ENCODE peak calls at places on chromosomes 7 and 10, in nine cellular contexts. G is cardiac muscle cell, K is keratinocyte, V is body of pancreas, S is kidney, W is fibroblast of lung, R is iPS DF 6.9, C is DND-41, O is colonic mucosa. Q is an unnamed sample. For H3K9me3, the result is how much of the 10 kb centered on the place peaks cover.

GRCh38 chr10:99528256-99528866 is 4.4 kb upstream of the NKX2-3 start:
- DNase-seq in R (no peak), W (peak), C (no peak), K (no peak), G (no peak), V (no peak), S (no peak), O (no peak), Q (no peak)

GRCh38 chr7:50531401-50531906 is 33.8 kb downstream of the DDC start:
- DNase-seq in W (no peak), S (no peak), K (peak), O (peak), C (no peak), G (no peak), R (no peak), V (peak), Q (no peak)

GRCh38 chr7:76187246-76187645 is 14.4 kb upstream of the SRRM3 start:
- DNase-seq in C (no peak), S (no peak), V (no peak), G (no peak), O (no peak), W (no peak), R (no peak), K (no peak), Q (no peak)

GRCh38 chr7:32948202-32948601 is 9.0 kb upstream of the FKBP9 start:
- DNase-seq in S (no peak), R (no peak), G (no peak), W (no peak), K (no peak), V (no peak), O (no peak), C (peak), Q (no peak)

GRCh38 chr7:87458148-87458547 is 17.3 kb downstream of the ABCB4 start:
- DNase-seq in W (no peak), C (no peak), S (no peak), G (no peak), O (no peak), R (no peak), V (no peak), K (no peak), Q (no peak)

GRCh38 chr10:6595499-6595898 is 15.4 kb upstream of the PRKCQ start:
- DNase-seq in G (no peak), S (no peak), R (no peak), V (no peak), K (no peak), C (no peak), W (no peak), O (no peak), Q (no peak)

GRCh38 chr10:55370021-55370420 is 569.0 kb upstream of the PCDH15 start:
- DNase-seq in K (no peak), O (no peak), R (no peak), S (no peak), G (peak), C (no peak), V (no peak), W (peak), Q (no peak)

GRCh38 chr7:78020131-78020873 is 221.7 kb downstream of the PHTF2 start:
- DNase-seq in K (peak), G (peak), R (no peak), V (peak), S (no peak), W (peak), O (peak), C (peak), Q (peak)

GRCh38 chr7:23804707-23805106 is 94.7 kb downstream of the STK31 start:
- DNase-seq in W (no peak), R (no peak), G (no peak), S (no peak), V (no peak), C (no peak), O (no peak), K (no peak), Q (no peak)

GRCh38 chr7:739455-739963 is 12.4 kb upstream of the PRKAR1B start:
- DNase-seq in C (no peak), O (no peak), K (no peak), V (no peak), G (no peak), R (no peak), W (no peak), S (peak), Q (no peak)

GRCh38 chr10:108877130-108877529 is 1046.2 kb downstream of the XPNPEP1 start:
- DNase-seq in O (no peak), W (no peak), R (no peak), S (no peak), C (no peak), K (no peak), V (no peak), G (no peak), Q (no peak)

GRCh38 chr7:106548491-106548890 is 112.5 kb downstream of the CCDC71L start:
- DNase-seq in W (no peak), G (no peak), O (no peak), C (no peak), S (no peak), V (no peak), K (no peak), R (no peak), Q (no peak)

GRCh38 chr7:90384433-90384832 is 18.8 kb upstream of the CLDN12 start:
- DNase-seq in S (no peak), W (no peak), V (no peak), C (no peak), G (no peak), R (no peak), K (no peak), O (no peak), Q (no peak)

GRCh38 chr10:12717981-12718707 is 283.4 kb downstream of the CCDC3 start:
- DNase-seq in G (peak), O (no peak), K (no peak), W (peak), S (no peak), R (no peak), C (no peak), V (no peak), Q (no peak)

GRCh38 chr10:79137404-79137803 is 68.6 kb downstream of the ZMIZ1 start:
- DNase-seq in R (no peak), V (no peak), G (no peak), S (no peak), C (peak), W (no peak), O (no peak), K (no peak), Q (no peak)

GRCh38 chr10:30701471-30702173 is 72.1 kb upstream of the LYZL2 start:
- DNase-seq in G (peak), V (no peak), K (no peak), W (peak), S (no peak), C (peak), R (no peak), O (peak), Q (peak)

GRCh38 chr7:149750122-149750845 is 23.1 kb downstream of the ZNF467 start:
- DNase-seq in C (no peak), R (no peak), S (no peak), W (no peak), O (no peak), G (no peak), K (no peak), V (no peak), Q (no peak)

GRCh38 chr10:5283305-5284158 is 81.2 kb upstream of the UCN3 start:
- DNase-seq in G (peak), V (peak), S (no peak), O (peak), C (peak), W (peak), R (peak), K (no peak), Q (no peak)

GRCh38 chr10:73625004-73625883 is 16.0 kb downstream of the MYOZ1 start:
- DNase-seq in O (peak), S (no peak), K (no peak), R (no peak), W (peak), V (no peak), G (peak), C (peak), Q (no peak)

GRCh38 chr7:108109216-108109908 is 20.8 kb downstream of the LAMB4 start:
- DNase-seq in G (peak), S (no peak), W (peak), V (peak), K (no peak), R (no peak), O (no peak), C (no peak), Q (no peak)

GRCh38 chr7:44448922-44449321 is 41.5 kb downstream of the NUDCD3 start:
- DNase-seq in K (no peak), V (no peak), S (no peak), R (no peak), G (no peak), W (no peak), C (no peak), O (no peak), Q (no peak)

GRCh38 chr10:97200616-97201015 is 14.9 kb upstream of the SLIT1 start:
- DNase-seq in V (no peak), R (no peak), O (no peak), G (no peak), W (no peak), S (no peak), C (peak), K (no peak), Q (no peak)

GRCh38 chr10:128990986-128991385 is 476.1 kb upstream of the MGMT start:
- DNase-seq in W (no peak), R (no peak), S (no peak), O (no peak), C (no peak), G (no peak), K (no peak), V (no peak), Q (no peak)

GRCh38 chr10:128993443-128993842 is 473.6 kb upstream of the MGMT start:
- DNase-seq in S (no peak), G (no peak), K (no peak), C (no peak), V (no peak), R (no peak), W (no peak), O (no peak), Q (no peak)

GRCh38 chr10:128994598-128995143 is 472.4 kb upstream of the MGMT start:
- DNase-seq in R (no peak), V (no peak), S (no peak), O (no peak), K (no peak), C (no peak), W (no peak), G (no peak), Q (no peak)

GRCh38 chr10:128993911-128994538 is 473.0 kb upstream of the MGMT start:
- DNase-seq in K (no peak), O (no peak), C (no peak), R (no peak), G (no peak), W (no peak), S (no peak), V (no peak), Q (no peak)

GRCh38 chr10:128992770-128993169 is 474.3 kb upstream of the MGMT start:
- DNase-seq in K (no peak), W (no peak), V (no peak), O (no peak), C (no peak), R (no peak), S (no peak), G (no peak), Q (no peak)
- H3K9me3 ChIP-seq in K (under half), W (under half), V (under half), O (under half), C (under half), R (under half), S (under half), G (under half), Q (under half)

DNA sequence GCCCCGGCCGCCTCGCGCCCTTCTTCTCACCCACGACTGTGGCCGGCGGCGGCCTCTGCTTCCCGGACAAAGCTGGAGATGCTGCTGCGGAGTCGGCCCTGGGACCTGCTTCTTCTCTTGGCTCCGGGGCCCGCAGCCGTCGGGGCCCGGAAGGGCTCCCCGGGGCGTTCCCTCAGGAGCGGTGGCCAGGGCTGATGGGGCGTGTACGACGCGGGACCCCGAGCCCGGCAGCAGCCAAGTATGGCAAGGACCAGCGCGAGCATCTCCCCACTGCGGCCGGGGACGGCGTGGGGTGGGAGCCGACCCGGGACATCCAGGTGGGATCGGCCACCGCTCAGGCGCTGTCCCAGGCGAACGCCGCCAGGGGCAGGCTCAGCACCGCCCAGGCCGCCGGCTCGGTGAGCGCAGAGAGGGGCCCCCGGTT is 27.6 kb upstream of the BMS1 start:
- DNase-seq in W (no peak), K (no peak), R (no peak), G (no peak), C (no peak), S (no peak), V (no peak), O (no peak), Q (no peak)
- H3K4me3 ChIP-seq in W (peak), K (peak), R (peak), G (peak), C (no peak), S (peak), V (peak), O (peak), Q (no peak)

DNA sequence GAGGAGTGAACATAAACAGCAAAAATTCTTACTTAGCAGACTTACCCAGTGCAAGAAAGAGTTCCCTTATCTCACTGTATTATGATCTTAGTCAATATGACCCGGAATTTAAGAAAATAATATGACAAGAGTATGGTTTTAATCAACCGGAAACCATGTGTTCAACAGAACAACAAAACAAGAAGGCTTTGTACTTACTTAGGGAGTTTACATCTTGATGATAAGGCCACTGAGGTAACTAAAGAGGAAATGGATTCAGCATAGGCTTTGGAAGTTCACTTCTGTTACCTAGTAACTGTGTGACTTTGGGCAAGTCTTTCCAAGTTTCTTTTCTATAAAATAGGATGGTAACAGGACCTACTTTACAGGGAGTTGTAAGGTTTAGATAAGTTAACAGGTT is 7.4 kb upstream of the FAS start:
- DNase-seq in R (no peak), C (no peak), O (no peak), S (no peak), V (no peak), W (no peak), K (no peak), G (peak), Q (no peak)
- H3K27ac ChIP-seq in R (no peak), C (no peak), O (no peak), S (peak), V (no peak), W (no peak), K (no peak), G (no peak), Q (no peak)

GRCh38 chr10:24254180-24254579 is 45.2 kb downstream of the KIAA1217 start:
- DNase-seq in O (no peak), S (no peak), W (peak), V (no peak), K (no peak), C (no peak), R (no peak), G (peak), Q (no peak)
- H3K9me3 ChIP-seq in O (under half), S (under half), W (under half), V (under half), K (under half), C (under half), R (under half), G (under half), Q (under half)

Q was measured in CD8-positive, alpha-beta memory T cell.